ENCODE peak calls at places on chromosomes 5 and 9, in five cellular contexts. S is activated naive CD8-positive, alpha-beta T cell treated with anti-CD3 and anti-CD28 coated beads for 36 hours; N is iPS DF 19.7; I is iris pigment epithelial cell; H is RWPE1. E is an unnamed sample.

GRCh38 chr5:610011-610743 is 2.0 kb upstream of the CEP72 start:
- DNase-seq in S (no peak), N (no peak), I (no peak), H (no peak), E (no peak)

GRCh38 chr9:16062542-16063240 is 509.8 kb downstream of the CCDC171 start:
- DNase-seq in S (no peak), N (no peak), I (peak), H (peak), E (no peak)

GRCh38 chr5:61995486-61995885 is 310.5 kb upstream of the KIF2A start:
- DNase-seq in S (no peak), N (no peak), I (no peak), H (no peak), E (no peak)

GRCh38 chr5:154642499-154643245 is 112.5 kb upstream of the LARP1 start:
- DNase-seq in S (no peak), N (no peak), I (peak), H (no peak), E (no peak)

GRCh38 chr9:69798737-69799136 is 21.9 kb upstream of the CFAP95 start:
- DNase-seq in S (no peak), N (no peak), I (peak), H (no peak), E (no peak)

GRCh38 chr9:137254624-137255447 is at the start of gene NELFB:
- DNase-seq in S (peak), N (no peak), I (peak), H (peak), E (peak)

GRCh38 chr9:121023064-121023463 is 27.0 kb downstream of the C5 start:
- DNase-seq in S (no peak), N (no peak), I (peak), H (peak), E (no peak)

GRCh38 chr5:1152771-1153282 is 41.0 kb upstream of the SLC12A7 start:
- DNase-seq in S (no peak), N (no peak), I (no peak), H (no peak), E (no peak)

GRCh38 chr5:141528401-141528984 is 39.6 kb downstream of the PCDHGC5 start:
- DNase-seq in S (no peak), N (no peak), I (peak), H (no peak), E (peak)

GRCh38 chr5:143898381-143898780 is 86.4 kb downstream of the HMHB1 start:
- DNase-seq in S (no peak), N (no peak), I (no peak), H (no peak), E (no peak)

GRCh38 chr5:144183254-144183889 is 12.7 kb downstream of the KCTD16 start:
- DNase-seq in S (no peak), N (no peak), I (peak), H (peak), E (no peak)

GRCh38 chr5:113376640-113377039 is 58.1 kb downstream of the TSSK1B start:
- DNase-seq in S (no peak), N (no peak), I (no peak), H (peak), E (no peak)

GRCh38 chr9:134208981-134209725 is 44.8 kb upstream of the RNU6ATAC start:
- DNase-seq in S (no peak), N (no peak), I (no peak), H (no peak), E (peak)

GRCh38 chr5:157689942-157690689 is 18.8 kb downstream of the C5orf52 start:
- DNase-seq in S (peak), N (no peak), I (no peak), H (no peak), E (no peak)

GRCh38 chr9:137422668-137423000 is 328 bp downstream of the EXD3 start:
- DNase-seq in S (peak), N (no peak), I (peak), H (no peak), E (peak)

GRCh38 chr5:4422247-4422646 is 717.9 kb upstream of the ADAMTS16 start:
- DNase-seq in S (no peak), N (no peak), I (no peak), H (no peak), E (no peak)

GRCh38 chr5:80655231-80655784 is 525 bp upstream of the DHFR start:
- DNase-seq in S (no peak), N (no peak), I (peak), H (no peak), E (no peak)

GRCh38 chr9:133389562-133389961 is 13.4 kb downstream of the STKLD1 start:
- DNase-seq in S (no peak), N (no peak), I (no peak), H (no peak), E (no peak)

GRCh38 chr9:72633966-72634365 is 112.6 kb downstream of the TMC1 start:
- DNase-seq in S (peak), N (no peak), I (peak), H (peak), E (no peak)

GRCh38 chr9:97046228-97046627 is 7.3 kb upstream of the CTSV start:
- DNase-seq in S (no peak), N (peak), I (peak), H (peak), E (no peak)

GRCh38 chr5:159341914-159342313 is 11.6 kb upstream of the IL12B start:
- DNase-seq in S (no peak), N (no peak), I (peak), H (peak), E (peak)

GRCh38 chr5:13910227-13910626 is 34.3 kb downstream of the DNAH5 start:
- DNase-seq in S (no peak), N (no peak), I (no peak), H (no peak), E (no peak)

GRCh38 chr5:176157656-176158055 is 80.6 kb upstream of the SIMC1 start:
- DNase-seq in S (no peak), N (no peak), I (peak), H (peak), E (no peak)

GRCh38 chr9:36101916-36102741 is 34.4 kb upstream of the GLIPR2 start:
- DNase-seq in S (no peak), N (no peak), I (peak), H (peak), E (peak)

GRCh38 chr9:100277166-100277979 is 75.4 kb downstream of the TEX10 start:
- DNase-seq in S (no peak), N (no peak), I (peak), H (peak), E (no peak)

GRCh38 chr9:90966475-90967150 is 165.0 kb downstream of the SYK start:
- DNase-seq in S (no peak), N (no peak), I (peak), H (peak), E (no peak)

GRCh38 chr5:56569051-56569450 is 246.3 kb upstream of the MAP3K1 start:
- DNase-seq in S (no peak), N (no peak), I (peak), H (no peak), E (no peak)